ENCODE peak calls at places on chromosomes 13 and 19, in ten cellular contexts. R is HCT116, V is heart left ventricle, D is tibial nerve, X is vagina, T is esophagus squamous epithelium, W is stomach, B is ovary, I is body of pancreas, H is GM12892. L is an unnamed sample.

GRCh38 chr13:32650705-32651311 is 64.6 kb downstream of the PDS5B start:
- DNase-seq in W (peak; percentile 59), B (no peak), V (no peak), D (peak; percentile 19), H (no peak), I (peak; percentile 53), T (no peak), R (peak; percentile 43), X (no peak), L (peak; percentile 82)

GRCh38 chr13:27341616-27342015 is 71.0 kb downstream of the RASL11A start:
- DNase-seq in B (no peak), T (no peak), R (no peak), D (no peak), I (no peak), X (no peak), W (no peak), H (no peak), V (no peak), L (peak; percentile 21)

GRCh38 chr13:40666905-40667621 is 622 bp upstream of the FOXO1 start:
- DNase-seq in T (peak; percentile 37), I (peak; percentile 52), V (peak; percentile 41), H (peak; percentile 49), D (peak; percentile 24), B (peak; percentile 73), X (peak; percentile 90), W (peak; percentile 48), R (no peak), L (peak; percentile 35)

GRCh38 chr19:7739801-7740659 is 7.3 kb downstream of the CD209 start:
- DNase-seq in H (no peak), W (no peak), D (no peak), I (no peak), V (no peak), X (no peak), T (no peak), R (no peak), B (no peak), L (no peak)

GRCh38 chr13:79989251-79989661 is 351.7 kb downstream of the SPRY2 start:
- DNase-seq in H (no peak), I (no peak), R (no peak), W (no peak), D (no peak), B (no peak), X (no peak), T (no peak), V (no peak), L (no peak)

GRCh38 chr19:50568321-50569022 is at the start of gene LRRC4B:
- DNase-seq in I (no peak), B (no peak), X (no peak), V (no peak), T (no peak), R (no peak), H (no peak), D (no peak), W (no peak), L (no peak)

GRCh38 chr19:42601811-42602443 is 7.2 kb upstream of the CEACAM8 start:
- DNase-seq in R (no peak), I (no peak), B (no peak), T (no peak), H (no peak), V (no peak), W (no peak), D (no peak), X (no peak), L (peak; percentile 23)

GRCh38 chr13:87975035-87975434 is 303.9 kb downstream of the SLITRK5 start:
- DNase-seq in B (no peak), I (no peak), W (no peak), V (no peak), H (no peak), R (no peak), D (no peak), T (no peak), X (no peak), L (no peak)

GRCh38 chr13:68984688-68985319 is 1122.8 kb upstream of the ATXN8OS start:
- DNase-seq in X (no peak), R (no peak), T (no peak), D (no peak), W (no peak), I (no peak), B (no peak), V (no peak), H (no peak), L (no peak)

GRCh38 chr13:82720961-82721360 is 1161.3 kb downstream of the SLITRK1 start:
- DNase-seq in T (no peak), H (no peak), W (no peak), D (no peak), R (no peak), I (no peak), X (no peak), B (no peak), V (no peak), L (no peak)

GRCh38 chr19:21604941-21605548 is 99.6 kb downstream of the ZNF429 start:
- DNase-seq in W (no peak), X (no peak), D (no peak), T (no peak), H (no peak), V (no peak), R (no peak), B (no peak), I (no peak), L (no peak)

GRCh38 chr13:114119196-114119595 is 13.2 kb downstream of the RASA3 start:
- DNase-seq in D (no peak), W (no peak), H (no peak), R (no peak), V (peak; percentile 59), B (no peak), I (no peak), T (no peak), X (no peak), L (no peak)

GRCh38 chr19:34962281-34962944 is 1.6 kb downstream of the ZNF792 start:
- DNase-seq in X (no peak), I (no peak), B (no peak), V (peak; percentile 45), T (no peak), H (no peak), R (no peak), W (no peak), D (no peak), L (no peak)

GRCh38 chr13:25902946-25903345 is 148.9 kb downstream of the SHISA2 start:
- DNase-seq in R (no peak), I (no peak), W (no peak), X (no peak), B (no peak), D (no peak), T (no peak), V (no peak), H (no peak), L (no peak)

GRCh38 chr19:11964858-11965645 is at the start of gene ZNF763:
- DNase-seq in H (peak; percentile 73), V (peak; percentile 95), X (peak; percentile 92), D (peak; percentile 95), T (peak; percentile 70), I (peak; percentile 92), W (peak; percentile 96), B (peak; percentile 94), R (no peak), L (peak; percentile 91)
- TF ChIP-seq POLR2A in H (peak; percentile 51), V (no peak), X (no peak), D (peak; percentile 84), T (peak; percentile 33), I (no peak), W (no peak), B (peak; percentile 77), R (no peak), L (peak; percentile 83)

GRCh38 chr13:37565425-37565824 is 33.1 kb downstream of the POSTN start:
- DNase-seq in V (no peak), H (no peak), R (no peak), I (no peak), D (no peak), X (no peak), W (no peak), B (no peak), T (no peak), L (no peak)

GRCh38 chr13:37561031-37561430 is 37.5 kb downstream of the POSTN start:
- DNase-seq in X (no peak), H (no peak), W (no peak), D (no peak), R (no peak), I (no peak), T (no peak), V (no peak), B (no peak), L (no peak)
- TF ChIP-seq POLR2A in X (no peak), H (no peak), W (no peak), D (no peak), R (no peak), I (no peak), T (no peak), V (no peak), B (no peak), L (no peak)

DNA sequence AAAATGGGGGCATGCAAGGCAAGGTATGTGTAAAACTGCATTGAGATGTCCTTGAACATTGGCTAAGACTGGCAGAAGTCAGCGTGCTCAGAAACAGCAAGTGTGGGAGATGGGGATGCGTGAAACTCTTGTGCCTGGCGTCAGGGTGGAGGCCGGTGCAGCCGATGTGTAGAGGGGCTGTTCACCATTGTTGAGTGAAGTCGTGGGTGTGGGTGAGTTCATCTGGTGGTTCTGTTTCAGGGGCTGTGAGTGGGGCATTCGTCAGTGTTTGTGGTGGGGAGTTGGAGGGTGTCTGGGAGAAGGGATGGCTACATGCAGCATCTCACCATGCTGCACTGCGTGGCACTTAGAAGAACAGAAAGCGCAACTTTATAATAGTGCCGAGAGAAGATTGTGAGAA is 11.4 kb upstream of the MIA start:
- DNase-seq in R (no peak), B (no peak), V (no peak), T (no peak), X (no peak), D (no peak), W (no peak), H (no peak), I (no peak), L (no peak)
- TF ChIP-seq POLR2A in R (no peak), B (no peak), V (no peak), T (no peak), X (no peak), D (no peak), W (no peak), H (no peak), I (no peak), L (no peak)

GRCh38 chr19:45074744-45075143 is 1.5 kb downstream of the ZNF296 start:
- DNase-seq in V (no peak), W (no peak), X (no peak), T (no peak), H (no peak), D (no peak), R (no peak), B (no peak), I (no peak), L (no peak)

GRCh38 chr19:45078390-45079062 is 534 bp upstream of the GEMIN7 start:
- DNase-seq in V (no peak), W (no peak), R (no peak), H (no peak), X (no peak), T (no peak), D (no peak), I (no peak), B (no peak), L (no peak)

GRCh38 chr19:45076851-45077730 is 813 bp upstream of the ZNF296 start:
- DNase-seq in T (no peak), W (no peak), D (no peak), H (no peak), I (no peak), B (no peak), X (no peak), V (no peak), R (no peak), L (peak; percentile 41)

GRCh38 chr19:45076029-45076850 is at the start of gene ZNF296:
- DNase-seq in D (peak; percentile 41), T (peak; percentile 26), X (no peak), W (peak; percentile 94), R (peak; percentile 75), V (peak; percentile 74), H (peak; percentile 86), B (no peak), I (peak; percentile 77), L (peak; percentile 89)

GRCh38 chr19:45075215-45076028 is 856 bp downstream of the ZNF296 start:
- DNase-seq in H (peak; percentile 95), D (no peak), I (peak; percentile 39), B (no peak), R (peak; percentile 54), W (peak; percentile 88), T (peak; percentile 83), X (no peak), V (peak; percentile 77), L (peak; percentile 79)
- TF ChIP-seq POLR2A in H (no peak), D (no peak), I (no peak), B (no peak), R (no peak), W (no peak), T (no peak), X (no peak), V (no peak), L (no peak)

L was measured in erythroblast.